ENCODE peak calls at places on chromosome 18, in eight cellular contexts. C is heart right ventricle, D is fibroblast of lung, A is left ventricle myocardium inferior, X is epithelial cell of proximal tubule, L is cardiac muscle cell, K is foreskin fibroblast, V is NB4. Q is an unnamed sample.

GRCh38 chr18:53792762-53793161 is 431.7 kb downstream of the MBD2 start:
- DNase-seq in C (no peak), D (no peak), A (no peak), X (no peak), L (no peak), K (no peak), V (no peak), Q (no peak)

GRCh38 chr18:26710460-26711096 is 154.9 kb downstream of the AQP4 start:
- DNase-seq in C (no peak), D (no peak), A (no peak), X (no peak), L (no peak), K (no peak), V (peak), Q (no peak)

GRCh38 chr18:46070232-46070631 is 1.8 kb downstream of the PSTPIP2 start:
- DNase-seq in C (no peak), D (no peak), A (no peak), X (no peak), L (no peak), K (no peak), V (no peak), Q (no peak)

GRCh38 chr18:50836521-50836957 is 16.7 kb upstream of the MRO start:
- DNase-seq in C (no peak), D (peak), A (no peak), X (peak), L (no peak), K (no peak), V (peak), Q (no peak)

GRCh38 chr18:38307919-38308318 is 742.3 kb upstream of the CELF4 start:
- DNase-seq in C (no peak), D (no peak), A (no peak), X (no peak), L (no peak), K (no peak), V (no peak), Q (no peak)

GRCh38 chr18:72419914-72420313 is 124.2 kb downstream of the CBLN2 start:
- DNase-seq in C (no peak), D (no peak), A (no peak), X (no peak), L (no peak), K (no peak), V (no peak), Q (no peak)

GRCh38 chr18:63823516-63824219 is 48.5 kb downstream of the SERPINB7 start:
- DNase-seq in C (peak), D (peak), A (peak), X (no peak), L (peak), K (no peak), V (peak), Q (no peak)

GRCh38 chr18:2981212-2981728 is 31.7 kb downstream of the LPIN2 start:
- DNase-seq in C (no peak), D (peak), A (no peak), X (peak), L (no peak), K (peak), V (no peak), Q (peak)

GRCh38 chr18:10090668-10091067 is 176.9 kb downstream of the VAPA start:
- DNase-seq in C (no peak), D (no peak), A (no peak), X (no peak), L (no peak), K (no peak), V (no peak), Q (no peak)

GRCh38 chr18:57434177-57434535 is 1.0 kb upstream of the ONECUT2 start:
- DNase-seq in C (no peak), D (no peak), A (no peak), X (no peak), L (no peak), K (no peak), V (no peak), Q (no peak)

GRCh38 chr18:25915907-25916306 is 174.5 kb downstream of the SS18 start:
- DNase-seq in C (no peak), D (no peak), A (no peak), X (no peak), L (no peak), K (no peak), V (no peak), Q (no peak)

GRCh38 chr18:75478996-75479870 is 51.7 kb upstream of the SMIM21 start:
- DNase-seq in C (no peak), D (peak), A (no peak), X (no peak), L (peak), K (peak), V (peak), Q (no peak)

GRCh38 chr18:11119962-11120361 is 29.4 kb downstream of the PIEZO2 start:
- DNase-seq in C (no peak), D (no peak), A (no peak), X (no peak), L (no peak), K (no peak), V (no peak), Q (peak)

GRCh38 chr18:27685807-27686412 is 491.0 kb downstream of the CDH2 start:
- DNase-seq in C (no peak), D (peak), A (no peak), X (no peak), L (peak), K (peak), V (peak), Q (peak)

GRCh38 chr18:72375628-72376027 is 168.5 kb downstream of the CBLN2 start:
- DNase-seq in C (no peak), D (peak), A (no peak), X (peak), L (no peak), K (peak), V (no peak), Q (peak)

GRCh38 chr18:65436430-65436829 is 314.4 kb upstream of the CDH7 start:
- DNase-seq in C (no peak), D (no peak), A (no peak), X (no peak), L (no peak), K (no peak), V (no peak), Q (no peak)

GRCh38 chr18:26813043-26813442 is 52.5 kb downstream of the AQP4 start:
- DNase-seq in C (no peak), D (no peak), A (no peak), X (peak), L (peak), K (no peak), V (peak), Q (no peak)

GRCh38 chr18:58069721-58070292 is 25.8 kb downstream of the NEDD4L start:
- DNase-seq in C (no peak), D (no peak), A (no peak), X (no peak), L (no peak), K (no peak), V (no peak), Q (no peak)

GRCh38 chr18:49321800-49322461 is 138.5 kb downstream of the DYM start:
- DNase-seq in C (no peak), D (peak), A (no peak), X (no peak), L (no peak), K (peak), V (no peak), Q (peak)

GRCh38 chr18:21894619-21895367 is 154.2 kb downstream of the MIB1 start:
- DNase-seq in C (no peak), D (peak), A (no peak), X (peak), L (no peak), K (peak), V (peak), Q (peak)

GRCh38 chr18:79401494-79402208 is 5.9 kb downstream of the NFATC1 start:
- DNase-seq in C (no peak), D (no peak), A (peak), X (no peak), L (no peak), K (no peak), V (no peak), Q (no peak)

GRCh38 chr18:58402951-58403702 is 225.8 kb downstream of the ALPK2 start:
- DNase-seq in C (no peak), D (no peak), A (peak), X (no peak), L (peak), K (no peak), V (no peak), Q (no peak)

GRCh38 chr18:51417643-51418483 is 220.4 kb upstream of the MEX3C start:
- DNase-seq in C (no peak), D (no peak), A (no peak), X (no peak), L (no peak), K (no peak), V (no peak), Q (no peak)

GRCh38 chr18:40413160-40413559 is 1541.9 kb upstream of the PIK3C3 start:
- DNase-seq in C (no peak), D (peak), A (no peak), X (no peak), L (peak), K (peak), V (peak), Q (no peak)

GRCh38 chr18:55280515-55280914 is 307.5 kb downstream of the TCF4 start:
- DNase-seq in C (no peak), D (peak), A (no peak), X (no peak), L (no peak), K (no peak), V (no peak), Q (no peak)

GRCh38 chr18:13288509-13289138 is 70.1 kb downstream of the LDLRAD4 start:
- DNase-seq in C (no peak), D (no peak), A (no peak), X (no peak), L (no peak), K (no peak), V (no peak), Q (no peak)

GRCh38 chr18:59054892-59055291 is 84.8 kb upstream of the SEC11C start:
- DNase-seq in C (no peak), D (no peak), A (no peak), X (no peak), L (no peak), K (no peak), V (no peak), Q (peak)

GRCh38 chr18:55100817-55101457 is 141.7 kb upstream of the CCDC68 start:
- DNase-seq in C (no peak), D (peak), A (no peak), X (peak), L (no peak), K (no peak), V (no peak), Q (no peak)

GRCh38 chr18:49399003-49399402 is 61.4 kb downstream of the DYM start:
- DNase-seq in C (no peak), D (no peak), A (no peak), X (no peak), L (no peak), K (peak), V (peak), Q (no peak)

GRCh38 chr18:67232406-67232805 is 284.1 kb downstream of the DSEL start:
- DNase-seq in C (no peak), D (peak), A (no peak), X (peak), L (no peak), K (peak), V (no peak), Q (peak)

GRCh38 chr18:46224181-46224775 is 120.1 kb downstream of the HAUS1 start:
- DNase-seq in C (no peak), D (no peak), A (no peak), X (no peak), L (no peak), K (no peak), V (no peak), Q (no peak)

GRCh38 chr18:63292844-63293683 is 26.5 kb downstream of the BCL2 start:
- DNase-seq in C (no peak), D (no peak), A (no peak), X (no peak), L (no peak), K (no peak), V (peak), Q (no peak)

GRCh38 chr18:8217041-8217564 is 392.1 kb upstream of the RAB12 start:
- DNase-seq in C (no peak), D (peak), A (no peak), X (no peak), L (no peak), K (no peak), V (no peak), Q (no peak)

GRCh38 chr18:63588869-63589268 is 1.7 kb downstream of the SERPINB13 start:
- DNase-seq in C (no peak), D (no peak), A (no peak), X (no peak), L (no peak), K (no peak), V (peak), Q (no peak)

GRCh38 chr18:9918016-9918680 is 4.3 kb downstream of the VAPA start:
- DNase-seq in C (no peak), D (no peak), A (no peak), X (no peak), L (no peak), K (no peak), V (no peak), Q (no peak)

GRCh38 chr18:69081846-69082245 is 284.0 kb downstream of the CCDC102B start:
- DNase-seq in C (no peak), D (no peak), A (no peak), X (no peak), L (no peak), K (no peak), V (no peak), Q (no peak)

GRCh38 chr18:8990276-8991031 is 112.0 kb upstream of the NDUFV2 start:
- DNase-seq in C (peak), D (no peak), A (peak), X (no peak), L (no peak), K (no peak), V (no peak), Q (no peak)

GRCh38 chr18:23207191-23207955 is 72.1 kb downstream of the CABLES1 start:
- DNase-seq in C (no peak), D (no peak), A (no peak), X (no peak), L (no peak), K (no peak), V (peak), Q (no peak)
- TF ChIP-seq CTCF in C (peak), D (peak), A (no peak), X (peak), L (peak), K (no peak), V (peak), Q (peak)

DNA sequence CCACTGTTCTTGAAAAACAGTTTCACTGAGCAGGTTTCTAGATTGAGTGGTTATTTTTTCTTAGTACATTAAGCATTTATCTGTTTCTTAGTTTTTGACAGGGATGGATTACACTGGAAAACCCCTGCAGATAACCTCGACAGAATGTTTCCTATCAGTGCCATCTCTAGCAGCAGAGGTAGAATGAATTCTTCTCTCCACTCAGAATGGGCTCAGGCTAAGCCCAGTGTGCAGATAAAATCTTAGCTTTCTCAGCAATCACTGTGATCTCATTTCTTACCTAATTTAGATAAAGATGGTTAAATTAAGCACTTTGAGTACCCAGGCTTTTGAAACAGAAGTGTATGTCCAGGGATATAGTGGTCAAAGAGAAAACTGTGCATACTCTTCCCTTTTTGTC is 10.4 kb upstream of the AKAIN1 start:
- DNase-seq in C (no peak), D (no peak), A (no peak), X (no peak), L (no peak), K (no peak), V (no peak), Q (no peak)
- H3K4me3 ChIP-seq in C (no peak), D (no peak), A (no peak), X (no peak), L (no peak), K (no peak), V (no peak), Q (no peak)

DNA sequence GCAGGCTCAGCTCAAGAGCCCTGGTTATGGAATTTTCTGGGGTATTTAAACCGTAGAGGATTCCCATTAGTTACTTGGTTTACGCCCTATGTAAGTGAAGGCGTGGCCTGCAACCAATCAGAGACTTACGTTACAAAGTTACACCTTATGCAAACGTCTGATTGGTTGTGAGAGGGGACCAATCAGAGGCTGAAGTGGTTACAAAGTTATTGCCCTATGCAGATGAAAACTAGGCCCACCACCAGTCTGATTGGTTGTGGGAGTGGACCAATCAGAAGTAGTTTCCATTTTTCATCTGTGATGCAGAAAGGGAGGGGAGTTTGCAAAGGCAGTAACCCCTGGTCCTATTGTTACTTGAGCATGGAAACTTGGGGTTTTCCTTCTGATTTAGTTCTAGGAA is 49.1 kb downstream of the DLGAP1 start:
- DNase-seq in C (no peak), D (no peak), A (no peak), X (no peak), L (no peak), K (no peak), V (peak), Q (no peak)
- TF ChIP-seq CTCF in C (no peak), D (no peak), A (no peak), X (no peak), L (no peak), K (no peak), V (no peak), Q (no peak)

GRCh38 chr18:47930844-47931706 is 616 bp upstream of the SMAD2 start:
- DNase-seq in C (peak), D (peak), A (peak), X (no peak), L (peak), K (peak), V (peak), Q (peak)

GRCh38 chr18:47931707-47932103 is 1.2 kb upstream of the SMAD2 start:
- DNase-seq in C (no peak), D (peak), A (no peak), X (no peak), L (peak), K (peak), V (peak), Q (no peak)

GRCh38 chr18:47930086-47930843 is at the start of gene SMAD2:
- DNase-seq in C (peak), D (peak), A (peak), X (no peak), L (peak), K (peak), V (peak), Q (no peak)

GRCh38 chr18:47932170-47932569 is 1.7 kb upstream of the SMAD2 start:
- DNase-seq in C (no peak), D (no peak), A (no peak), X (no peak), L (no peak), K (no peak), V (no peak), Q (no peak)

GRCh38 chr18:47932603-47933002 is 2.1 kb upstream of the SMAD2 start:
- DNase-seq in C (no peak), D (no peak), A (no peak), X (no peak), L (peak), K (no peak), V (peak), Q (no peak)
- H3K4me3 ChIP-seq in C (no peak), D (no peak), A (no peak), X (no peak), L (no peak), K (no peak), V (peak), Q (no peak)

DNA sequence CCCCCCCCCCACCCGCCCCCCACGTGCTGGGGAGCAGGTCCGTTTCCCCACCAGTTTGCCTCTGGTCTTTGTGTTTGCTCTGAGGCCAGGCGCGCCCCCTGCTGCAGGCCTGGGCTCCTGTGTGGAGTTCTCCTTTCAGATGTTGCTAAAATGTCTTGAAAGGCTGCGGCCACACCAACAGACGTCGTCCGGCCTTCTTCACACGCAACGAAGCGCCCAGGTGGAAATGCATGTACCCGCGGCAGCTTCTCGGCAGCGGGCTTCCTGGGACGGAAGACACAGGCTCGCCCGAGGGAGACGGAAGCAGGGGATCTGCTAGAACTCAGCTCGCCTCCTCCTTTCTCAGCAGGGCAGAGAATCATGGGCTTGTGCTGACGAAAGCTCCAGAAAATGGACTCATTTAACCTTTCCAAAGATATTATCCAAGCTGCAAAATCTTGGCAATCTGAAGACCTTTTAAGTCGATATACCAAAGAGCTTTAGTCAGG is 125.3 kb upstream of the ZNF516 start:
- DNase-seq in C (peak), D (peak), A (peak), X (no peak), L (peak), K (peak), V (peak), Q (peak)
- TF ChIP-seq CTCF in C (peak), D (peak), A (peak), X (peak), L (peak), K (peak), V (peak), Q (peak)

GRCh38 chr18:35463837-35464236 is 33.9 kb downstream of the INO80C start:
- DNase-seq in C (no peak), D (no peak), A (no peak), X (no peak), L (no peak), K (no peak), V (no peak), Q (no peak)

GRCh38 chr18:35460719-35461118 is 37.0 kb downstream of the INO80C start:
- DNase-seq in C (no peak), D (peak), A (no peak), X (no peak), L (no peak), K (peak), V (no peak), Q (no peak)

GRCh38 chr18:35459997-35460396 is 37.8 kb downstream of the INO80C start:
- DNase-seq in C (no peak), D (no peak), A (no peak), X (no peak), L (no peak), K (no peak), V (no peak), Q (no peak)

GRCh38 chr18:35464731-35465728 is 32.7 kb downstream of the INO80C start:
- DNase-seq in C (no peak), D (no peak), A (no peak), X (no peak), L (no peak), K (no peak), V (peak), Q (no peak)

DNA sequence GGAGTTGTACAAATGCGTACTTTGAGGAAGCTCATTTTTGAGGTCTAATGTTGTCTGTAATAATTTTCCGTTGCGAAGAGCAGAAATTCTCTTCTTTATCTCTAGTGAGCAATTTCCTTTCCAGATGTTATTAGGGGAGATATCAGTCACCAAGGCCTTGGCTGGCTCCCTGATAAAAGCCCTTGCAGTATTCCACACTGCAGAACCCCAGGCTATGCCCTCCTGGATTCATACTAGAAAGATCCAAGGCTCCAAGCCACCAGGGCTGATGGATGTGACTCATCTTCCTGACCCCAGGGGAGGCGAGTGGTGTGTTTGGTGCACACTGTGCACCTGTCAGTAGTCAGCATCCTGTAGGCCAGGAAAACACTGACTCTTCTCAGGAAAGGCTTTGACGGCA is 34.7 kb downstream of the INO80C start:
- DNase-seq in C (no peak), D (no peak), A (no peak), X (no peak), L (no peak), K (no peak), V (no peak), Q (no peak)
- H3K4me3 ChIP-seq in C (no peak), D (no peak), A (no peak), X (no peak), L (no peak), K (no peak), V (no peak), Q (no peak)

Q was measured in AG09309.